ENCODE peak calls at places on chromosomes 1 and 21, in seven cellular contexts. U is left ventricle myocardium inferior, P is uterus, H is ovary, V is pancreas, E is mammary epithelial cell, F is stomach. J is an unnamed sample. For H3K4me1, the result is how much of the 10 kb centered on the place peaks cover.

GRCh38 chr21:38119793-38120192 is 137.0 kb upstream of the KCNJ15 start:
- DNase-seq in U (no peak), F (no peak), P (no peak), V (no peak), E (no peak), H (no peak), J (no peak)

GRCh38 chr1:237562247-237562823 is 328.4 kb downstream of the ZP4 start:
- DNase-seq in F (no peak), H (no peak), E (peak), P (no peak), V (no peak), U (no peak), J (no peak)

GRCh38 chr1:169985757-169986156 is 88.7 kb downstream of the KIFAP3 start:
- DNase-seq in H (no peak), P (no peak), V (no peak), E (no peak), U (no peak), F (no peak), J (no peak)

GRCh38 chr1:31704261-31705079 is 653 bp upstream of the COL16A1 start:
- DNase-seq in U (no peak), E (peak), V (no peak), F (peak), P (peak), H (no peak), J (no peak)

GRCh38 chr1:79599257-79599656 is 592.7 kb upstream of the ADGRL4 start:
- DNase-seq in P (no peak), E (no peak), F (no peak), V (no peak), H (no peak), U (no peak), J (no peak)

GRCh38 chr1:36705629-36706028 is 222.9 kb upstream of the CSF3R start:
- DNase-seq in H (no peak), U (no peak), V (no peak), E (no peak), F (no peak), P (no peak), J (no peak)

GRCh38 chr21:45551316-45551715 is 9.1 kb upstream of the SLC19A1 start:
- DNase-seq in P (no peak), V (peak), U (peak), H (peak), E (peak), F (no peak), J (no peak)

GRCh38 chr1:6358757-6359567 is 34.6 kb downstream of the ACOT7 start:
- DNase-seq in E (peak), P (no peak), H (peak), F (no peak), U (no peak), V (no peak), J (no peak)

GRCh38 chr1:118396279-118396678 is 211.3 kb upstream of the SPAG17 start:
- DNase-seq in F (no peak), V (no peak), H (no peak), P (no peak), E (no peak), U (no peak), J (no peak)

GRCh38 chr1:201450721-201451291 is 18.2 kb downstream of the PHLDA3 start:
- DNase-seq in V (no peak), H (peak), U (peak), F (no peak), P (peak), E (no peak), J (no peak)

GRCh38 chr1:239843556-239843955 is 248.1 kb upstream of the FMN2 start:
- DNase-seq in H (no peak), P (no peak), E (no peak), F (no peak), V (no peak), U (no peak), J (no peak)

GRCh38 chr1:208098758-208099157 is 145.4 kb downstream of the PLXNA2 start:
- DNase-seq in P (no peak), V (no peak), F (no peak), E (no peak), H (no peak), U (no peak), J (no peak)

GRCh38 chr1:225689882-225690459 is 37.0 kb upstream of the ENAH start:
- DNase-seq in H (no peak), U (no peak), V (no peak), F (no peak), P (no peak), E (peak), J (no peak)

GRCh38 chr1:225819346-225820192 is 9.6 kb downstream of the EPHX1 start:
- DNase-seq in H (peak), E (no peak), V (no peak), U (no peak), P (peak), F (no peak), J (no peak)

GRCh38 chr1:47031585-47031984 is 8.1 kb downstream of the CYP4X1 start:
- DNase-seq in F (no peak), E (no peak), V (no peak), U (no peak), H (no peak), P (no peak), J (no peak)

GRCh38 chr1:228149341-228150020 is at the start of gene GJC2:
- DNase-seq in U (peak), P (peak), H (peak), E (no peak), F (no peak), V (peak), J (no peak)
- H3K4me3 ChIP-seq in U (peak), P (peak), H (peak), E (no peak), F (peak), V (no peak), J (no peak)

DNA sequence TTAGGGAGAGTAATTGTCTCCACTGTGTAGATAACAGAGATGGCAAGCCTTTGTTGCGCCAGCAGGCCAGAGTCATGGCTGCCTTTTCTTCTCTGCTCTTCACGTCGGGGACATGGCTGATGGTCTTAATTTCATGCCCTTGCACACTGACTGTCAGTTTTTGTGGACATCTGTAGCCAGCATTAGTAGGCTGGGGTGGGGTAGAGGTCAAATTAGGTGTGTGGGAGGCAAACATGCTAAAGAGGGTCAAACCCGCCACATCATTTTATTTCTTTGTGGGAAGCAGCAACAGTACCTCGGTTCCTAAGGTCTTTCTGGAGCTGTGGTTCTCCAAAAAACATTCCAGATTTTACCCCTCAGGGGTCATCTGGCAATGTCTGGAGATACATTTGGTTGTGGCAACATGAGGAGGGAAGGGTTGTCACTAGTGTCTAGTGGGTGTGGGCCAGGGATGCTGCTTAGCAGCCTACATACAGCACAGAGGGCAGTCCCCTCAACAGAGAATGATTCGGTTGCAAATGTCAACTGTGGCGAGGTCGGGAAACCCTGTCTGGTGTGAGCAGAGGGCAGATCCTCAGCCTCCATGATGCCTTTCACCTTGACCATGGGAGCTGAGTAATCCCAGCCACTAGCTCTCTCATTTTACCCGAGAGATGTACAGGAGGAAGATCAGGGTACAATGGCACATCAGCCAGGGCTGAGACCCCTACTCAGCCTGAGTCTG is 14.7 kb downstream of the RUNX1 start:
- DNase-seq in H (no peak), U (no peak), V (no peak), F (no peak), E (no peak), P (no peak), J (no peak)
- H3K4me1 ChIP-seq in H (under half), U (under half), V (under half), F (under half), E (under half), P (under half), J (under half)

DNA sequence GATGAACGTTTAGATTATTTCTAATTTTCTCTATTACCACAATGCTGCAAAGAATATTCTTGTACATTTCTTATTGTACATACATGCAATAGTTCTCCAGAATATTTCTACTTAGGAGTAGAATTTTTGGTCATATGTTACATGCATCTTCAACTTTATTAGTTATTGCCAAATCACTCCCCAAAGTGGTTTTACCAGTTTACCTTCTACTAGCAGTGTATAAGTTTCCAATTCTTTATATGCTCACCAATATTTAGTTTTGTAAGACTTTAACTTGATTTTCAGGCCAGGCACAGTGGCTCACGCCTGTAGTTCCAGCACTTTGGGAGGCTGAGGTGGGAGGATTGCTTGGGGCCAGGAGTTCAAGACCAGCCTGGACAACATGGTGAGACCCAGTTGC is 55.4 kb downstream of the SNRPE start:
- DNase-seq in H (no peak), F (no peak), U (no peak), E (no peak), P (no peak), V (no peak), J (no peak)
- H3K4me3 ChIP-seq in H (no peak), F (no peak), U (no peak), E (no peak), P (no peak), V (no peak), J (no peak)

DNA sequence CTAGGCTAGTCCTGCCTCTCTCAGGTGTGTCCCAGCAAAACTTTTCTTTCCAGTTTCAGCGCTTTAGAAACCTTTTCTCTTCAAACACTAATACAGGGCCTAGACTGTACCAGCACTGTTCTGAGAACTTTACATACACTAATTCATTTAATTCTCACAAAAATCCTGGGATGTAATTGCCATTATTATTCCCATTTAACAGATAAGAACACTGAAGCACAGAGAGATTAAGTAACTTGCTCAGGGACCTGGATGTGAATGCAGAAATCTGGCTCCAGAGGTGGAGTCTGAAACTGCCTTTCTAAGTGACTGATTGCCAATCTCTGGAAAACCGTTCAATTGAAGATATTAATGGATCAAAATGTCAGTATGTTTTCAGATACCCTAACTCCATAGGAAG is 849 bp upstream of the UCK2 start:
- DNase-seq in U (no peak), P (no peak), H (no peak), E (no peak), V (no peak), F (no peak), J (no peak)
- H3K4me1 ChIP-seq in U (under half), P (under half), H (under half), E (under half), V (under half), F (under half), J (under half)

DNA sequence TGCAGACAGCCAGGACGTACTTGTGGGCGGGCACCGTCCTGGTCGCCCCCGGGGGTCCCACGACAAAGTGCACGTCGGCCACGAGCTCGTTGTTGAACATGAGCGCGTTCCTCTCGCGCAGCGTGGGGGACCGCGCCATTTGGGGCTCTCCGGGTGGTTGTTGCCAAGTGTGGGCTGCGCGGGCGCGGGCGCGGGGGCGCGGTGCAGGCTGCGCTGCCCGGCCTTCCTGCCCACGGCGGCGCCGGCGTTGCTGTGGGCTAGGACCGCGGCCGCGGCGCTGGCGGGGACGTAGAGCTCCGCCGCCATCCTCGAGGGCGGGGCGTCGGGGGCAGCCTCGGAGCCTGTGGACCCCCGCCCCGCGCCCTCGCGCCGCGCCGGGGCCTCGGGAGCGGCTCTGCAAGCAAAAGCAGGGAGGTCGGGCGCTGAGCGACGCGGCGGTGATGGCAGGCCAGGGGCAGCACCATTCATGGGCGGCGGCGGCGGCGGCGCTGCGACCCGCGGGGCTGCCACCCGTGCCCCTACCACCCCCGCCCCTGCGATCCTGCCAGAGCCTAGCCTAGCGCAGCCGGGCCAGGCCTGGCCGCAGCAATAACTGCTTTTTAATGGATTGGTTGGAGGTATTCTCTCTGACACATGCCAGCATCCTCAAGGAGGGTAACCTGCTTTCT is 10.4 kb downstream of the CNR2 start:
- DNase-seq in U (no peak), E (no peak), F (no peak), V (peak), P (no peak), H (no peak), J (no peak)
- H3K4me3 ChIP-seq in U (peak), E (peak), F (peak), V (no peak), P (peak), H (peak), J (peak)

DNA sequence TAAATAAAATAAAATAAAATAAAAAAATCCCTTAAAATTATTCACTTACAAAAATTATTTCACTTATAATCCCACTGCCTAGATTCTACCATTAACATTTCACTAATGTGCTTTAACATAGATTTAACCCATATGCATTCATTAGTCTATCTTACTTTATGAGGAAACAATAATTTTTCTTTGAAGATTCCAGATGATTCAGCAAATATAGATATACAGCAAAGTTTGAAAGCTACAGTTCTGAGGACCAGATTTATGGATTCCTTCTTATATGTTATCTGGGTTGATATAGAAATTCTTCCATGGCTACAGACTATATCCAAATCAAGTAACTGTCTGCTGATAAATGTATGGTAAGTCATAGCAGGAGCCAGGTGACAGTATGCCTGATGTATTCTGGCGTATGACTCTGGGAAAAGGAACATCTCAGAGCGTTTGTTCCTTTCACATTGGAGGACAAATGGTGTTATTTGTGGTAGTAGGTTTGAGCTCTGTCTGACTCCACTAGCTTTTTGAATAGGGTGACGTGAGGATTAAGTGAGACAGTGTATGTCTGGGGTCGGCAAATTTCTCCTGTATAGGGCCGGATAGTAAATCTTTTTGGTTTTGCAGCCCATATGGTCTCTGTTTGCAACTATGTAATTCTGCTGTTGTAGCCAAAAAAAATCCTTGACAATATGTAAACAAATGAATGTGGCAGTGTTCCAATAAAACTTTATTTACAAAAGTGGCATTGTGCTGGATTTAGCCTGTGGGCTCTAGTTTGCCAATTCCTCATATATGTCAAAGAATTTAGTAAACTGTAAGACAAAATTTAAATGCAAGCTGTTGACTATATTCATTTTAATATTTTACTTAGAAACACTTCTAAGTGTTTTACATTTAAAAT is 9.3 kb downstream of the MAP3K21 start:
- DNase-seq in E (no peak), P (no peak), F (no peak), V (no peak), U (no peak), H (no peak), J (no peak)
- H3K4me1 ChIP-seq in E (under half), P (under half), F (under half), V (half or more), U (under half), H (under half), J (under half)

GRCh38 chr1:209207701-209208286 is 375.7 kb upstream of the CAMK1G start:
- DNase-seq in H (peak), E (peak), P (peak), V (peak), U (peak), F (peak), J (peak)
- H3K4me3 ChIP-seq in H (peak), E (peak), P (peak), V (no peak), U (peak), F (peak), J (no peak)